ENCODE peak calls at places on chromosomes 16 and 17, in six cellular contexts. B, S, J, L, M and N are unnamed samples. For H3K4me1, the result is how much of the 10 kb centered on the place peaks cover.

GRCh38 chr17:48505788-48506187 is 25.0 kb downstream of the HOXB1 start:
- DNase-seq in B (no peak), S (no peak), J (no peak), L (no peak), M (peak), N (no peak)

GRCh38 chr16:65663774-65664173 is 541.9 kb upstream of the CDH11 start:
- DNase-seq in B (no peak), S (no peak), J (no peak), L (no peak), M (peak), N (no peak)

GRCh38 chr16:80681436-80681835 is 123.0 kb downstream of the CDYL2 start:
- DNase-seq in B (no peak), S (no peak), J (no peak), L (no peak), M (no peak), N (no peak)

GRCh38 chr17:15510361-15510760 is 42.9 kb upstream of the CDRT4 start:
- DNase-seq in B (no peak), S (no peak), J (no peak), L (no peak), M (peak), N (no peak)

GRCh38 chr16:74766729-74767128 is 7.9 kb downstream of the FA2H start:
- DNase-seq in B (no peak), S (no peak), J (no peak), L (no peak), M (no peak), N (no peak)

GRCh38 chr16:88103011-88103410 is 151.8 kb downstream of the BANP start:
- DNase-seq in B (no peak), S (no peak), J (no peak), L (no peak), M (no peak), N (peak)

GRCh38 chr16:56226187-56226586 is 34.9 kb downstream of the GNAO1 start:
- DNase-seq in B (peak), S (no peak), J (peak), L (no peak), M (no peak), N (no peak)

GRCh38 chr16:49474741-49475140 is 101.1 kb downstream of the C16orf78 start:
- DNase-seq in B (peak), S (peak), J (no peak), L (no peak), M (no peak), N (no peak)

GRCh38 chr16:32116080-32116479 is 137.0 kb upstream of the TP53TG3D start:
- DNase-seq in B (no peak), S (no peak), J (peak), L (peak), M (no peak), N (no peak)

GRCh38 chr17:48004973-48005372 is 32.6 kb downstream of the COPZ2 start:
- DNase-seq in B (no peak), S (no peak), J (no peak), L (no peak), M (no peak), N (no peak)

GRCh38 chr17:3905017-3905486 is 11.2 kb downstream of the P2RX1 start:
- DNase-seq in B (no peak), S (no peak), J (no peak), L (no peak), M (no peak), N (no peak)

GRCh38 chr17:80660527-80661198 is 116.0 kb downstream of the RPTOR start:
- DNase-seq in B (no peak), S (no peak), J (no peak), L (no peak), M (no peak), N (no peak)

GRCh38 chr16:57150682-57151330 is 35.0 kb downstream of the PSME3IP1 start:
- DNase-seq in B (no peak), S (no peak), J (no peak), L (no peak), M (peak), N (no peak)

GRCh38 chr17:266701-267656 is 85.5 kb upstream of the DOC2B start:
- DNase-seq in B (no peak), S (no peak), J (peak), L (peak), M (peak), N (peak)

GRCh38 chr16:165218-165538 is 600 bp upstream of the HBM start:
- DNase-seq in B (no peak), S (no peak), J (no peak), L (no peak), M (no peak), N (no peak)

GRCh38 chr16:10558305-10558704 is 22.1 kb downstream of the EMP2 start:
- DNase-seq in B (no peak), S (no peak), J (no peak), L (peak), M (no peak), N (no peak)

GRCh38 chr17:69773081-69773480 is 301.9 kb upstream of the KCNJ16 start:
- DNase-seq in B (no peak), S (no peak), J (no peak), L (no peak), M (peak), N (no peak)

GRCh38 chr16:67148656-67149275 is 2.0 kb downstream of the B3GNT9 start:
- DNase-seq in B (no peak), S (no peak), J (no peak), L (peak), M (no peak), N (no peak)

GRCh38 chr17:2796164-2797140 is at the start of gene RAP1GAP2:
- DNase-seq in B (peak), S (peak), J (peak), L (peak), M (no peak), N (no peak)

GRCh38 chr16:86403056-86403455 is 107.3 kb upstream of the FOXF1 start:
- DNase-seq in B (no peak), S (no peak), J (no peak), L (no peak), M (no peak), N (no peak)

GRCh38 chr17:57096472-57097198 is 11.6 kb downstream of the AKAP1 start:
- DNase-seq in B (no peak), S (no peak), J (no peak), L (no peak), M (no peak), N (no peak)

GRCh38 chr17:57984936-57985674 is 2.9 kb downstream of the VEZF1 start:
- DNase-seq in B (no peak), S (no peak), J (no peak), L (no peak), M (no peak), N (no peak)

GRCh38 chr16:30533748-30534367 is 800 bp downstream of the ZNF747 start:
- DNase-seq in B (no peak), S (no peak), J (no peak), L (no peak), M (no peak), N (no peak)

GRCh38 chr16:56108724-56109123 is 82.6 kb upstream of the GNAO1 start:
- DNase-seq in B (no peak), S (no peak), J (no peak), L (no peak), M (no peak), N (no peak)

GRCh38 chr16:67451704-67452435 is 20.9 kb downstream of the HSD11B2 start:
- DNase-seq in B (no peak), S (no peak), J (no peak), L (no peak), M (no peak), N (no peak)

GRCh38 chr17:1056761-1057160 is 59.8 kb downstream of the TIMM22 start:
- DNase-seq in B (no peak), S (no peak), J (peak), L (peak), M (no peak), N (no peak)

GRCh38 chr17:32503251-32504165 is 16.7 kb downstream of the CDK5R1 start:
- DNase-seq in B (no peak), S (no peak), J (no peak), L (no peak), M (no peak), N (no peak)

GRCh38 chr17:2057130-2057713 is 2.3 kb downstream of the HIC1 start:
- DNase-seq in B (no peak), S (no peak), J (peak), L (no peak), M (no peak), N (no peak)

GRCh38 chr16:14356064-14356463 is 274.0 kb downstream of the PARN start:
- DNase-seq in B (no peak), S (no peak), J (no peak), L (no peak), M (no peak), N (no peak)

GRCh38 chr16:77679901-77680300 is 42.4 kb upstream of the NUDT7 start:
- DNase-seq in B (no peak), S (no peak), J (no peak), L (no peak), M (no peak), N (no peak)

GRCh38 chr17:41352597-41353366 is 2.2 kb upstream of the KRT33A start:
- DNase-seq in B (no peak), S (no peak), J (no peak), L (no peak), M (no peak), N (no peak)

GRCh38 chr16:57720142-57720575 is 15.4 kb upstream of the KATNB1 start:
- DNase-seq in B (no peak), S (no peak), J (no peak), L (no peak), M (peak), N (no peak)

DNA sequence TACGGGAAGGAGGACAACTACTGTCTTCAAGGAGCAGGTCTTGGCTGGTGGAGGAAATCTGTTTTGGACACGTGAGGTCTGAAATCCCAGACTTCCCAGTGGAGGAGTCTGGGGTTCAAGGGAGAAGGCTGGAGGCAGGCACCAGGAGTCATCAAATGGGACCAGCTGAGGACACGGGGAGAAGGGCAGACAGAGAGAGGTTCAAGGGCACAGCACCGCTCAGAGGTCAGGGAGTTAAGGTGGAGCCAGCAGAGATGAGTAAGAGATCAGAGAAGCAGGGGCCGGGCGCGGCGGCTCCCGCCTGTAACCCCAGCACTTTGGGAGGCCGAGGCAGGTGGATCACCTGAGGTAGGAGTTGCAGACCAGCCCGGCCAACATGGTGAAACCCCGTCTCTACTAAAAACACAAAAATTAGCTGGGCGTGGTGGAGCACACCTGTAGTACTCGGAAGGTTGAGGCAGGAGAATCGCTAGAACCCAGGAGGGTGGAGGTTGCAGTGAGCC is 10.4 kb upstream of the SMIM5 start:
- DNase-seq in B (no peak), S (no peak), J (no peak), L (peak), M (no peak), N (no peak)
- H3K4me1 ChIP-seq in B (under half), S (under half), J (under half), L (under half), M (under half), N (under half)

DNA sequence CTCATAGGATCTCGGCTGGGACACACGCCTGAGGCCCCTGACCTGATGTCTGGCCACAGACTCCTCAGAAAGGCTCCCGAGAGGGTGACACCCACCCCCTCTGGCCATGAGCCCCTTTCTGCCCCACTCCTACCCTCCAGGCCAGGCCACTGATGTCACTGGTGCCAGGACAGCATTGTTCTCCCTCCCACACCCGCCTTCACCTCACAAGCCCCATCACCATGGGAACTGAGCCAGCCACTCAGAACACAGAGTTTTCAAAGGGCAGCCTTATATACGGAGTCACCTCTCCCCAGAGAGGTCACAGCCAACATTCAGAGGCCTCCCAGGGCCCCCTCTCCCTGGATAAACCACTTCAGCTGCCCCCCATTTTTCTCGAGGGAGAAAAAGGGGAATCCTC is at the start of gene C16orf82:
- DNase-seq in B (no peak), S (no peak), J (no peak), L (no peak), M (no peak), N (no peak)
- H3K27ac ChIP-seq in B (no peak), S (no peak), J (no peak), L (no peak), M (no peak), N (no peak)

GRCh38 chr16:54746596-54746995 is 184.1 kb upstream of the IRX5 start:
- DNase-seq in B (no peak), S (no peak), J (no peak), L (no peak), M (no peak), N (no peak)

GRCh38 chr16:54750249-54750648 is 180.4 kb upstream of the IRX5 start:
- DNase-seq in B (no peak), S (no peak), J (no peak), L (no peak), M (no peak), N (no peak)

GRCh38 chr16:54742436-54742835 is 188.2 kb upstream of the IRX5 start:
- DNase-seq in B (no peak), S (no peak), J (no peak), L (no peak), M (no peak), N (no peak)

GRCh38 chr16:54748611-54749190 is 182.0 kb upstream of the IRX5 start:
- DNase-seq in B (no peak), S (no peak), J (no peak), L (no peak), M (no peak), N (no peak)

DNA sequence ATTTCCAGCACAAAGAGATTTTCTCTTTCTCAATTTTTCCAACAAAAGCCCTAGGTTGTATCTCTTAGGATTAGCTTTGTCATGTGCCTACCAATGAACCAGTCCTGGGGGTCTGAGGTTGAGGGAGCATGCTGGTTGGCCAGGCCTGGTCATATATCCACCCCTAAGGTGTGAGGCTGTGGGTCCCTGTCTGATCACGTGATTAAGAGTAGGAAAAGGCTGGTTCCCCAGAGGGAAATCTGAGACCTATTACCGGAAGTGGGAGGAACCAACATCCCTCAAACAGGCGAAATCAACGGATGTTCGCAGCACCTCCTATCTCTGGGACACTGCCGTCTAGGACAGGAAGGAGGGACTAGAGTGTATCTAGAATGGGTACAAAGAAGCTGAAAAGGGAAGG is 185.7 kb upstream of the IRX5 start:
- DNase-seq in B (no peak), S (no peak), J (no peak), L (no peak), M (no peak), N (no peak)
- H3K4me1 ChIP-seq in B (under half), S (under half), J (under half), L (under half), M (under half), N (under half)

GRCh38 chr16:89656435-89657121 is 930 bp downstream of the CHMP1A start:
- DNase-seq in B (no peak), S (no peak), J (no peak), L (no peak), M (no peak), N (peak)
- H3K27ac ChIP-seq in B (peak), S (no peak), J (peak), L (no peak), M (no peak), N (peak)

GRCh38 chr17:37756060-37756459 is 11.2 kb upstream of the HNF1B start:
- DNase-seq in B (no peak), S (no peak), J (no peak), L (no peak), M (no peak), N (no peak)

GRCh38 chr17:37761065-37761464 is 16.2 kb upstream of the HNF1B start:
- DNase-seq in B (no peak), S (no peak), J (no peak), L (no peak), M (no peak), N (no peak)

GRCh38 chr17:37755455-37755854 is 10.6 kb upstream of the HNF1B start:
- DNase-seq in B (no peak), S (no peak), J (no peak), L (no peak), M (no peak), N (no peak)

GRCh38 chr17:37762669-37763068 is 17.8 kb upstream of the HNF1B start:
- DNase-seq in B (no peak), S (no peak), J (no peak), L (no peak), M (no peak), N (no peak)

DNA sequence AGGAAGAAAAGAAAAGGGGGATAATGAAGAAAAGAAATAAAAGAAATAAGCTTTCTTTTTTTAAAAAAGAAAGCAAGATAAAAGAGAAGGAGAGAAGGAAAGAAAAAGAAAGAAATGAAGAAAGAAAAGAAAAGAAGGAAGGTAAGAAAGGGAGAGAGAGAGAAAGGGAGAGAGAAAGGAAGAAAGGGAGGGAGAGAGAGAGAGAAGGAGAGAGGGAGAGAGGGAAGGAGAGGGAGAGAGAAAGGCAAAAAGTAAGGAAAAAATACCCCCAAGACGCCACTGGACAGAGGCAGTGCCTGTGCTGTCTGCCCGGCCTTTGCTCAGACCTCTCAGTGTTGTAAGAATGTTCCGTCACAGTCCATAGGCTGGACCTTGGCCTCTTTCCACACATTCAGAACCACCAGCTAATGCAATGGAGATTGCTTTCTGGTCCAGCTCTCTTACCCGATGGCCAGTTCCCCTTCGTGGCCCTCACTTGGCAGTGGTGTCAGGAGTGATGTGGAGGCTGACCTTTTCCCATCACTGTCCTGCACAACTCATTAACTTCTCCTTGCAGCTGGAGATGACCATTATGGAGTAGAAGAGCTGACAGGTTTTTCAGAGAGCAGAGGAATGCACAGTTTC is 14.3 kb upstream of the HNF1B start:
- DNase-seq in B (no peak), S (no peak), J (no peak), L (no peak), M (no peak), N (no peak)
- H3K4me1 ChIP-seq in B (under half), S (under half), J (under half), L (under half), M (under half), N (under half)

DNA sequence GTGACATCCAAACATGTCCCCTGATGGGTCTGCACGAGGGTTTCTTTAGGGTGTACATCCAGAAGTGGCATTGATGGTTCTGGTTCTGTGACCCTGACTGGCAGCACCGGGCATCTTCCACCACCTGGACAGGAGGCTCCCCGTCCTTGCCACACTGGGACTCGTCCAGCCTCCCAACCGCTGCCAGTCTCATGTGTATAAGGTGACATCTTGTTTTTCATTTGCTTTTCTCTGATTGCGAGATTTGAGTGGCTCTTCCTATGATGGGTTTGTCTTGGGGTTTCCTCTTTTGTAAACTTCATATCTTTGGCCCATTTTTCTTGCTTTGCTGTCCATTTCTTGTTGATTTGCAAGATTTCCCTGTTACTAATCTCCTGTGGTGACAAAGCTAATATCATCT is 9.2 kb upstream of the LIMD2 start:
- DNase-seq in B (no peak), S (no peak), J (no peak), L (no peak), M (no peak), N (no peak)
- H3K27ac ChIP-seq in B (no peak), S (no peak), J (no peak), L (no peak), M (no peak), N (no peak)

DNA sequence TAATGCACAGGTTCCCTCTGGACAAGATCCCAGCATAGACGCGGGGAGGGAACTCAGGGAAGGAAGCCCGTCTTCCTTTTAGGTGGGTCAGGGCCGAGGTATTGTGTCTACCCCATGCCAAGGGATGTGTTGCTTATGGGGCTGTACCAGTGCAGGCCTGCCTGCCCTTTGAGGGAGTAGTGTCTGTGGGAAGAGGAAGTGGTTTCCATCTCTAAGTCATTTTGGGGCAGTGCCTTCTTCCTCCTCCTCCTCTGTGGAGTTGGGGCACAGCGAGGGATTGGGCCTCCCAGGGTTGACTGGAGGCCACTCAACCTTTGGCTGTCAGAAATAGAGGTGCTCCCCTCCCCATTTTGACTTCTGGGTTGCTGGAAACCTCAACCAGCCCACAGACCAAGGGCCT is 26.5 kb downstream of the GJD3 start:
- DNase-seq in B (no peak), S (no peak), J (no peak), L (no peak), M (no peak), N (no peak)
- H3K4me1 ChIP-seq in B (half or more), S (half or more), J (half or more), L (under half), M (under half), N (under half)